ENCODE peak calls at places on chromosomes 2 and 18, in ten cellular contexts. I is ovary, W is A549, E is stomach, T is GM12878, G is adrenal gland, K is sigmoid colon, N is NB4, Q is transverse colon, P is K562. Y is an unnamed sample.
A peak's percentile ranks its signal among the peaks of the same experiment; 100 is the strongest.

GRCh38 chr2:185246717-185247116 is 491.9 kb upstream of the FSIP2 start:
- DNase-seq in G (no peak), Q (no peak), W (no peak), P (no peak), E (no peak), N (no peak), T (no peak), K (no peak), I (no peak), Y (no peak)

GRCh38 chr2:147197754-147198153 is 647.1 kb upstream of the ACVR2A start:
- DNase-seq in E (no peak), P (no peak), I (no peak), W (no peak), Q (no peak), N (no peak), G (no peak), T (no peak), K (no peak), Y (no peak)

GRCh38 chr2:110858135-110858737 is 125.9 kb downstream of the ACOXL start:
- DNase-seq in W (no peak), N (no peak), G (no peak), T (peak; percentile 69), I (no peak), P (no peak), E (peak; percentile 34), K (no peak), Q (peak; percentile 54), Y (no peak)

GRCh38 chr2:25491966-25492532 is 150.3 kb upstream of the DNMT3A start:
- DNase-seq in K (no peak), Q (no peak), I (no peak), T (no peak), E (no peak), G (no peak), P (no peak), N (no peak), W (peak; percentile 28), Y (no peak)

GRCh38 chr2:62215306-62216064 is 19.6 kb downstream of the B3GNT2 start:
- DNase-seq in I (no peak), W (no peak), P (peak; percentile 68), T (no peak), N (no peak), Q (peak; percentile 26), K (no peak), G (no peak), E (peak; percentile 32), Y (no peak)

GRCh38 chr2:227125506-227125905 is 38.5 kb downstream of the COL4A4 start:
- DNase-seq in N (no peak), E (no peak), K (no peak), W (no peak), I (no peak), P (peak; percentile 6), Q (no peak), T (no peak), G (peak; percentile 38), Y (no peak)

GRCh38 chr2:224666951-224667553 is 49.1 kb downstream of the CCDC195 start:
- DNase-seq in G (no peak), E (no peak), Q (no peak), I (no peak), K (no peak), P (no peak), T (peak; percentile 92), W (no peak), N (no peak), Y (no peak)

GRCh38 chr18:46278481-46279465 is 174.6 kb downstream of the HAUS1 start:
- DNase-seq in Q (no peak), K (no peak), W (no peak), T (no peak), G (no peak), N (no peak), I (no peak), P (no peak), E (no peak), Y (peak; percentile 16)

GRCh38 chr18:56937874-56938273 is 209.0 kb upstream of the BOD1L2 start:
- DNase-seq in P (no peak), K (no peak), E (no peak), N (no peak), I (no peak), Q (no peak), W (no peak), T (no peak), G (no peak), Y (no peak)

GRCh38 chr2:230869691-230870543 is 5.2 kb downstream of the ITM2C start:
- DNase-seq in K (no peak), W (no peak), P (no peak), E (peak; percentile 18), G (no peak), I (no peak), T (no peak), Q (peak; percentile 27), N (no peak), Y (no peak)

GRCh38 chr2:37688771-37689468 is 17.5 kb upstream of the CDC42EP3 start:
- DNase-seq in T (no peak), E (no peak), I (peak; percentile 29), W (no peak), N (no peak), P (no peak), K (no peak), G (no peak), Q (no peak), Y (no peak)

DNA sequence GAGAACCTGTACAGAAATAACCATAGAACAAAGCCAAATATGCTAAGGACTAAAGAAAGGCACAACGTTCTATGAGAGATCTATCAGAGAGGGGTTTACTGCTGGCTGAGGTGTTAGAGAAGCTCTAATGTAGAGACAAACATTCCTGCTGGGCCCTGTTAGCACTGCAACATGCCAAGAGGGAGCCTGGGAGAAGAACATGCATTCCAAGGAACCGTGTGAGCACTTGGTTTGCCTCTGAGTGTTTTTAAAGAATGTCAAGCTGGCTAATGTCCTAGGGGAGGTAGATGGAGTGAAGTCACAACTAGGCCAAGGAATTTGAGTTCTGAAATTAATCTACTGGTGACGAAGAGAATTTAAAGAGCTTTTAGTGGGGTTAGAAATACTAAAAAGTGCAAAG is 384.3 kb upstream of the LYPD1 start:
- DNase-seq in E (no peak), G (no peak), I (no peak), W (no peak), T (no peak), K (no peak), N (no peak), P (no peak), Q (no peak), Y (no peak)
- TF ChIP-seq POLR2A in E (no peak), G (no peak), I (no peak), W (no peak), T (no peak), K (no peak), N (no peak), P (no peak), Q (no peak), Y (no peak)

GRCh38 chr2:105397025-105397722 is 1.7 kb downstream of the FHL2 start:
- DNase-seq in N (no peak), I (peak; percentile 54), G (no peak), K (no peak), E (no peak), W (peak; percentile 40), Q (peak; percentile 11), T (no peak), P (peak; percentile 60), Y (no peak)

GRCh38 chr2:105395691-105396090 is 3.2 kb downstream of the FHL2 start:
- DNase-seq in E (no peak), P (no peak), I (no peak), W (no peak), N (no peak), G (no peak), Q (peak; percentile 8), K (no peak), T (no peak), Y (no peak)

GRCh38 chr2:105397959-105398521 is 811 bp downstream of the FHL2 start:
- DNase-seq in K (no peak), N (no peak), Q (no peak), P (no peak), W (no peak), T (no peak), E (no peak), G (no peak), I (no peak), Y (no peak)

GRCh38 chr2:105394951-105395611 is 3.8 kb downstream of the FHL2 start:
- DNase-seq in K (no peak), W (no peak), Q (peak; percentile 5), I (no peak), T (no peak), G (no peak), E (no peak), N (no peak), P (no peak), Y (no peak)

GRCh38 chr2:105396254-105397024 is 2.4 kb downstream of the FHL2 start:
- DNase-seq in E (peak; percentile 74), N (no peak), I (peak; percentile 78), T (no peak), Q (peak; percentile 78), K (peak; percentile 74), G (peak; percentile 82), W (peak; percentile 85), P (peak; percentile 72), Y (peak; percentile 73)
- TF ChIP-seq POLR2A in E (no peak), N (no peak), I (no peak), T (no peak), Q (no peak), K (no peak), G (no peak), W (no peak), P (no peak), Y (no peak)

DNA sequence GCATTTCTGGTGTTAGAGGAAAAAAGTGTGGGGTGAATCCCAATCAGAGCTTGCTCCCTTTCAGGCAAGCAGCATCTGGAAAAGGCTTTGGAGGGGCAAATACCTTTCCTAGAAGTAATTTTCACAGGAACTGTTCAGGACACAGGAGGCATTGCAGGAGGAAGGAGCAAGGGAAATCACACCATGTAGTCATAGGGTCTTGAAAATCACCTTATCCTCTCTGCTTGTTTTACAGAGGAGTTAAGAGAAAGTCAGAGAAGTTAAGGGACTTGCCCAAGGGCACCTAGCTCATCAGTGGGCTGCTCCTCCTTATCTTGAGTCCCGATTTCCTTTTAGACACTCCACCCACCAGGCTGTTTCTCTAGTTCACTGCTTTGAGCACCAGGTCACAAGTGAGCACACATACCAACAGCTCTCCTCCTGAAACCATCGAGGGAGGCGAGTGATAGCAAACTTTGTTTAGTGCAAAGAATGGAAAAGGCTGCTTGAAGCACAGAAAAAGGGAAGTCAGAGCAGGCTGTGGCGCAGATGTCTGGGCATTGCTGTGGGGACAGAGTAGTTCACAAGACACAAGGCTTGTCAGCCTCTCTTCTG is 89.2 kb upstream of the CXCR4 start:
- DNase-seq in I (no peak), W (no peak), E (no peak), N (peak; percentile 89), K (no peak), Q (peak; percentile 40), P (no peak), G (no peak), T (peak; percentile 68), Y (no peak)
- TF ChIP-seq POLR2A in I (no peak), W (no peak), E (no peak), N (no peak), K (no peak), Q (no peak), P (no peak), G (no peak), T (no peak), Y (no peak)

GRCh38 chr18:62715439-62715792 is at the start of gene PHLPP1:
- DNase-seq in P (no peak), I (no peak), W (no peak), K (no peak), T (no peak), Q (no peak), N (no peak), E (no peak), G (no peak), Y (no peak)
- TF ChIP-seq POLR2A in P (peak; percentile 28), I (peak; percentile 68), W (peak; percentile 52), K (peak; percentile 31), T (peak; percentile 57), Q (peak; percentile 63), N (no peak), E (no peak), G (peak; percentile 65), Y (peak; percentile 85)

Y was measured in H54.